ENCODE peak calls at places on chromosomes 4 and X, in nine cellular contexts. A is pancreas, Z is upper lobe of right lung, O is mammary epithelial cell, N is GM23248, P is psoas muscle, J is A673, G is astrocyte, M is endodermal cell. C is an unnamed sample.
A peak's percentile ranks its signal among the peaks of the same experiment; 100 is the strongest.

GRCh38 chr4:168654206-168655174 is 157.6 kb downstream of the PALLD start:
- DNase-seq in G (no peak), Z (no peak), P (no peak), J (no peak), O (peak; percentile 66), A (no peak), N (no peak), M (peak; percentile 63), C (peak; percentile 57)

GRCh38 chr4:84491420-84491819 is 7.7 kb downstream of the NKX6-1 start:
- DNase-seq in A (no peak), O (no peak), P (no peak), G (no peak), J (no peak), M (peak; percentile 53), Z (no peak), N (no peak), C (no peak)

GRCh38 chr4:153113061-153113837 is 91.0 kb upstream of the TRIM2 start:
- DNase-seq in J (no peak), M (no peak), G (peak; percentile 95), A (no peak), N (peak; percentile 59), P (no peak), Z (no peak), O (no peak), C (no peak)

GRCh38 chrX:120753413-120754251 is 122.0 kb downstream of the CT47B1 start:
- DNase-seq in Z (no peak), A (no peak), J (no peak), N (no peak), M (no peak), G (no peak), P (no peak), O (no peak), C (no peak)

GRCh38 chrX:107935664-107936433 is 46.3 kb downstream of the TEX13B start:
- DNase-seq in J (peak; percentile 3), P (no peak), Z (no peak), A (no peak), G (no peak), M (peak; percentile 80), O (peak; percentile 60), N (peak; percentile 12), C (no peak)

GRCh38 chr4:101192244-101192643 is 155.1 kb downstream of the PPP3CA start:
- DNase-seq in P (no peak), N (no peak), J (no peak), A (no peak), M (no peak), O (no peak), Z (no peak), G (no peak), C (no peak)

GRCh38 chr4:105758958-105759357 is 50.4 kb downstream of the GSTCD start:
- DNase-seq in A (no peak), N (no peak), P (no peak), G (no peak), M (no peak), Z (no peak), J (no peak), O (no peak), C (no peak)

GRCh38 chrX:118226060-118226428 is 109.4 kb upstream of the KLHL13 start:
- DNase-seq in P (no peak), N (peak; percentile 32), J (peak; percentile 57), A (no peak), G (peak; percentile 14), M (no peak), O (no peak), Z (no peak), C (no peak)

GRCh38 chr4:1416948-1417260 is 10.7 kb upstream of the NKX1-1 start:
- DNase-seq in P (no peak), M (peak; percentile 43), J (no peak), O (no peak), A (no peak), Z (peak; percentile 51), G (no peak), N (no peak), C (peak; percentile 22)

GRCh38 chrX:42602136-42602535 is 175.8 kb downstream of the PPP1R2C start:
- DNase-seq in G (peak; percentile 12), M (no peak), A (no peak), N (no peak), Z (no peak), P (no peak), O (no peak), J (no peak), C (no peak)

GRCh38 chrX:133389975-133390374 is 25.3 kb downstream of the GPC4 start:
- DNase-seq in M (no peak), A (no peak), O (no peak), G (no peak), Z (no peak), J (no peak), N (no peak), P (peak; percentile 29), C (no peak)
- H3K4me1 ChIP-seq in M (no peaks in the 10 kb centered on the region), A (peaks cover 8% of the 10 kb centered on the region), O (no peaks in the 10 kb centered on the region), G (no peaks in the 10 kb centered on the region), Z (no peaks in the 10 kb centered on the region), J (peaks cover 8% of the 10 kb centered on the region), N (no peaks in the 10 kb centered on the region), P (peaks cover 9% of the 10 kb centered on the region), C (peaks cover 7% of the 10 kb centered on the region)

DNA sequence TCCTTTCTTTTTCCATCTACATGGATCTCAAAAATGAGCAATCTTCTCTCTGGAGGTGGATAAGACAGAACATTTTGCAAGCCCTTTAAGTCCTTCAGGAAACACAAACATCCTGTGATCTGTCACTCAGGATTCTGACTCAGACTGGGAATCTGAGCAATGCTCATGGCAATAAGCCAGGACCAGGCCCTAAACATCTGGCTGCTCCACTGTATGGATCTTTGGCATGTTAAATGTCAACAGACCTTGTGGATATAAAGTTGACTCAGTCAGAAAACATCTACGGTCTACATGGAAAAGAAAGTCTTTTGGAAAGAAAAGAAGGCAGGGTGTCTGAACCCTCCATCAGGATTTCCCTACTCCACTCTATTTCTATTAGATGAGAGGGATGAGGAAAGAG is 17.8 kb upstream of the CHIC2 start:
- DNase-seq in N (peak; percentile 93), P (no peak), J (peak; percentile 38), A (no peak), O (peak; percentile 97), Z (no peak), G (peak; percentile 97), M (no peak), C (peak; percentile 46)
- H3K4me1 ChIP-seq in N (peaks cover 44% of the 10 kb centered on the region), P (peaks cover 3% of the 10 kb centered on the region), J (no peaks in the 10 kb centered on the region), A (no peaks in the 10 kb centered on the region), O (peaks cover 41% of the 10 kb centered on the region), Z (no peaks in the 10 kb centered on the region), G (peaks cover 28% of the 10 kb centered on the region), M (no peaks in the 10 kb centered on the region), C (no peaks in the 10 kb centered on the region)

DNA sequence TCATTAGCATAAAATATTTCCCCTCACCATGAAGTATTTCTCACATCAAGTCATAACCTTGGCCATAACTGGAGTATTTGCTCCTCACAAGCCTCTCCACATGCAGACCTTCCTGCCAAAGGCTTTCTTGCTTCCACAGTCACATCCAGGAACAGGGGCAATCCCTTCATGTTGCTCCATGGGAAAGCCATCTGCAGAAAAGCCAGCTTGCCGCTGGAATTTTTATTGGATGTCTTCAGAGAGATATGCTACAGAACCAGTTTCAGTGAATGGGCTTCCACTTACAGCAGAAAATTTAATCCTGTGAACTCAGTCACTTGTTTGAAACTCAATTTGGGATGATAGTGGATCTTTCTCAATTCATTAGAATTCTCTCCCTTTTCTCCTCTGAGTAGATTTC is 3.2 kb upstream of the CDKN2AIP start:
- DNase-seq in N (no peak), Z (no peak), M (no peak), O (no peak), J (no peak), A (no peak), P (no peak), G (no peak), C (no peak)
- H3K4me1 ChIP-seq in N (peaks cover 21% of the 10 kb centered on the region), Z (peaks cover 14% of the 10 kb centered on the region), M (peaks cover 4% of the 10 kb centered on the region), O (peaks cover 30% of the 10 kb centered on the region), J (peaks cover 12% of the 10 kb centered on the region), A (peaks cover 17% of the 10 kb centered on the region), P (peaks cover 21% of the 10 kb centered on the region), G (peaks cover 9% of the 10 kb centered on the region), C (peaks cover 38% of the 10 kb centered on the region)

GRCh38 chrX:2434270-2434669 is 66.5 kb downstream of the DHRSX start:
- DNase-seq in N (no peak), J (no peak), O (no peak), Z (no peak), A (no peak), G (no peak), P (no peak), M (no peak), C (no peak)
- H3K4me1 ChIP-seq in N (no peaks in the 10 kb centered on the region), J (peaks cover 5% of the 10 kb centered on the region), O (no peaks in the 10 kb centered on the region), Z (no peaks in the 10 kb centered on the region), A (no peaks in the 10 kb centered on the region), G (no peaks in the 10 kb centered on the region), P (no peaks in the 10 kb centered on the region), M (no peaks in the 10 kb centered on the region), C (no peaks in the 10 kb centered on the region)

GRCh38 chr4:151415978-151416377 is 7.0 kb downstream of the FHIP1A start:
- DNase-seq in P (no peak), J (no peak), Z (no peak), G (peak; percentile 87), M (no peak), O (peak; percentile 69), A (no peak), N (peak; percentile 70), C (no peak)
- H3K4me1 ChIP-seq in P (peaks cover 43% of the 10 kb centered on the region), J (no peaks in the 10 kb centered on the region), Z (no peaks in the 10 kb centered on the region), G (peaks cover 23% of the 10 kb centered on the region), M (no peaks in the 10 kb centered on the region), O (peaks cover 55% of the 10 kb centered on the region), A (peaks cover 20% of the 10 kb centered on the region), N (peaks cover 35% of the 10 kb centered on the region), C (peaks cover 11% of the 10 kb centered on the region)

GRCh38 chr4:7812191-7812860 is 127.3 kb downstream of the AFAP1 start:
- DNase-seq in G (peak; percentile 26), N (no peak), Z (no peak), O (no peak), A (no peak), P (no peak), J (no peak), M (no peak), C (no peak)
- H3K4me1 ChIP-seq in G (peaks cover 49% of the 10 kb centered on the region), N (peaks cover 47% of the 10 kb centered on the region), Z (peaks cover 33% of the 10 kb centered on the region), O (peaks cover 18% of the 10 kb centered on the region), A (peaks cover 18% of the 10 kb centered on the region), P (peaks cover 17% of the 10 kb centered on the region), J (peaks cover 6% of the 10 kb centered on the region), M (no peaks in the 10 kb centered on the region), C (peaks cover 63% of the 10 kb centered on the region)

GRCh38 chr4:151169223-151169622 is 69.8 kb downstream of the RPS3A start:
- DNase-seq in M (no peak), N (peak; percentile 98), P (peak; percentile 69), A (no peak), Z (no peak), O (no peak), J (peak; percentile 65), G (peak; percentile 98), C (peak; percentile 31)
- H3K4me1 ChIP-seq in M (peaks cover 9% of the 10 kb centered on the region), N (peaks cover 19% of the 10 kb centered on the region), P (peaks cover 6% of the 10 kb centered on the region), A (no peaks in the 10 kb centered on the region), Z (peaks cover 27% of the 10 kb centered on the region), O (no peaks in the 10 kb centered on the region), J (peaks cover 6% of the 10 kb centered on the region), G (peaks cover 4% of the 10 kb centered on the region), C (peaks cover 3% of the 10 kb centered on the region)